ENCODE peak calls at places on chromosomes 7 and 10, in four cellular contexts. I, O, H and V are unnamed samples.

GRCh38 chr7:112124367-112124766 is 81.8 kb downstream of the DOCK4 start:
- DNase-seq in I (peak), O (no peak), H (no peak), V (no peak)

GRCh38 chr7:15684834-15685233 is 1.6 kb downstream of the MEOX2 start:
- DNase-seq in I (no peak), O (no peak), H (no peak), V (no peak)

GRCh38 chr10:59958882-59959281 is 52.5 kb upstream of the CCDC6 start:
- DNase-seq in I (no peak), O (no peak), H (no peak), V (no peak)

GRCh38 chr7:6423942-6424701 is 23.6 kb downstream of the DAGLB start:
- DNase-seq in I (peak), O (no peak), H (peak), V (no peak)

GRCh38 chr10:23516530-23516929 is 77.7 kb downstream of the OTUD1 start:
- DNase-seq in I (peak), O (no peak), H (no peak), V (no peak)

GRCh38 chr7:22350466-22351328 is 6.3 kb downstream of the RAPGEF5 start:
- DNase-seq in I (no peak), O (peak), H (peak), V (no peak)

GRCh38 chr10:112002191-112002590 is 181.4 kb downstream of the GPAM start:
- DNase-seq in I (no peak), O (no peak), H (no peak), V (no peak)

GRCh38 chr7:79968249-79968648 is 166.4 kb upstream of the GNAI1 start:
- DNase-seq in I (no peak), O (no peak), H (no peak), V (no peak)

GRCh38 chr10:481636-482035 is 207.8 kb downstream of the DIP2C start:
- DNase-seq in I (no peak), O (no peak), H (no peak), V (no peak)

GRCh38 chr10:10942441-10942840 is 75.2 kb upstream of the CELF2 start:
- DNase-seq in I (no peak), O (no peak), H (no peak), V (no peak)

GRCh38 chr7:55569797-55570196 is 2.5 kb downstream of the VOPP1 start:
- DNase-seq in I (no peak), O (no peak), H (no peak), V (no peak)

GRCh38 chr7:87223666-87224065 is 4.1 kb upstream of the TMEM243 start:
- DNase-seq in I (no peak), O (no peak), H (no peak), V (no peak)

GRCh38 chr7:51882412-51882811 is 565.8 kb upstream of the COBL start:
- DNase-seq in I (no peak), O (no peak), H (no peak), V (no peak)

GRCh38 chr10:47111329-47111862 is 188.6 kb upstream of the GDF10 start:
- DNase-seq in I (no peak), O (no peak), H (no peak), V (no peak)

GRCh38 chr10:102644066-102644645 is at the start of gene TRIM8:
- DNase-seq in I (peak), O (no peak), H (peak), V (no peak)

GRCh38 chr10:51897560-51897959 is 198.2 kb upstream of the CSTF2T start:
- DNase-seq in I (no peak), O (no peak), H (no peak), V (no peak)

GRCh38 chr10:70958396-70958795 is 70.0 kb upstream of the PCBD1 start:
- DNase-seq in I (no peak), O (no peak), H (no peak), V (no peak)

GRCh38 chr10:114323023-114323422 is 81.3 kb downstream of the AFAP1L2 start:
- DNase-seq in I (no peak), O (no peak), H (no peak), V (no peak)

GRCh38 chr7:85103352-85103751 is 83.5 kb downstream of the SEMA3D start:
- DNase-seq in I (no peak), O (no peak), H (no peak), V (no peak)
- TF ChIP-seq SPI1 in I (no peak), O (no peak), H (no peak), V (no peak)

GRCh38 chr10:92490387-92490786 is 83.5 kb downstream of the IDE start:
- DNase-seq in I (no peak), O (no peak), H (no peak), V (no peak)
- TF ChIP-seq SPI1 in I (no peak), O (no peak), H (no peak), V (no peak)

GRCh38 chr7:21108182-21108581 is 319.7 kb upstream of the SP4 start:
- DNase-seq in I (no peak), O (no peak), H (no peak), V (no peak)
- TF ChIP-seq SPI1 in I (no peak), O (no peak), H (no peak), V (no peak)

GRCh38 chr7:131556055-131556911 is at the start of gene PODXL:
- DNase-seq in I (peak), O (no peak), H (peak), V (peak)

GRCh38 chr7:131554880-131555516 is 1.4 kb downstream of the PODXL start:
- DNase-seq in I (no peak), O (no peak), H (no peak), V (no peak)

GRCh38 chr7:131556912-131557457 is 557 bp upstream of the PODXL start:
- DNase-seq in I (no peak), O (no peak), H (no peak), V (no peak)

GRCh38 chr7:131553906-131554305 is 2.5 kb downstream of the PODXL start:
- DNase-seq in I (no peak), O (no peak), H (no peak), V (no peak)

DNA sequence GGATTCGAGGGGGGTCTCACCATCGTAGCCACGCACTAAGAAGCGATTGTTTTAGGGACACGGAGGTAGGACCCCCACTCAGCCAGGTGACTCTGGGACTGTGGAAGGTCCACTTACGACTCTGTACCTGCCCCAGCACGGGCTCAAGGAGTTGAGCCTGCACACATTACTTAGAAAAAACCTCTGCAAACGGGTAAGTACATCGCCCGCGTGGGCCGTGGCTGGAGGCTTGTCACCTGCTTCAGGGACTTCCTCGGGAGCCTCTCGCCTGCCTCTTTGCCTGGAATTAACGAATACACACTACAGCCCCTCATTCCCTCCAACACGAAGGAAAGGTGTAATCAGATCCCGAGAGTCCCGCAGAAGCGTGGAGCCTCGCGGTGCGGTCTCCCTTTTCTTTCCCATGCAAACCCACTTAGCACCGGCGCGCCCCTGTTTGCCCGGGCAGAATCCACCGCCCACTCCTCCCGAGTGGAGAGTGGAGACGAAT is 818 bp downstream of the PODXL start:
- DNase-seq in I (no peak), O (no peak), H (no peak), V (no peak)
- TF ChIP-seq SPI1 in I (no peak), O (no peak), H (no peak), V (no peak)

DNA sequence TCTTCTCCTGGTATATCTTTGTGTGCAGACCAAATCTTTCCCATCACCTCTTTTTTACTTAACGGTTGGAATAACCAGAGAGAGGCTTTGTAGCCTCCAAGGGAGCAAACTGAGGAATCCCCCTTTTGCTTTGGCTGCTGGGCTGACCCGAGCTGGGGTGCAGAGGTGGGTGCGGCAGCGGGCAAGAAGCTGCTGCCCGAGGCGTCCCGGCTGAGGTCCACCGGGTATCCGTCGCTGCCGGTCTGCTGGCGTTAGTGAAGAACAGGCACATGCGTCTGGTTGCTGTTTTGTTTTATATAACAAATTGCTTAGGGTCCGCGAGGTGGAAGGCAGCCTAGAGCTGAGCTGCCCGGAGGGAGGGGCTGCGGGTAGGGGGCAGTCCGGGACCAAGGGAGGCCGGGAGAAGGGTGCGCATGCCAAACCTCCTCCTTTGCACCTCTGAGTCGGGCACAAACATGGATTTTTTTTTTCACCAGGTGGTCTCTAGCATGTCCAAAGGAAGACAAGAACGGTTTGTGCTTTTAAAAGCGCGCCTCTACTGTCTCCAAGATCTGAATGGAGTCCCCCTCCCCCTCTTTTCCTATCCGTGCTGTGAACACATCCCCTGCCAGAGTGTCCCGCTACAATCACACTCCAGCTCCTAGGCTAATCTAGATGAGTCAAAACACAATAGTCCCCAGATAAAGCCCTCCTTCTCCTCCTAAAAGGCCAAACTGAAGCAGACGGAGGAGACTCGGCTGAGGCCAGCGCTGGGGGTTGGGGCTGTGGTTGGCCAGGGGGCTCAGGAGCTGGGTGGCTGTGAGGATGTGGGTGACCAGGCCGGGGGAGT is 6.8 kb upstream of the GATA3 start:
- DNase-seq in I (no peak), O (no peak), H (no peak), V (no peak)
- TF ChIP-seq SPI1 in I (no peak), O (no peak), H (no peak), V (no peak)

GRCh38 chr10:124204726-124205125 is 111.3 kb upstream of the CHST15 start:
- DNase-seq in I (no peak), O (no peak), H (no peak), V (no peak)
- TF ChIP-seq SPI1 in I (no peak), O (no peak), H (no peak), V (no peak)

GRCh38 chr7:128165927-128166420 is 75.1 kb upstream of the LEP start:
- DNase-seq in I (no peak), O (no peak), H (no peak), V (no peak)

GRCh38 chr7:128166603-128167315 is 74.3 kb upstream of the LEP start:
- DNase-seq in I (no peak), O (no peak), H (no peak), V (no peak)

GRCh38 chr7:128168667-128169210 is 72.3 kb upstream of the LEP start:
- DNase-seq in I (no peak), O (no peak), H (peak), V (no peak)

GRCh38 chr7:128167791-128168666 is 73.0 kb upstream of the LEP start:
- DNase-seq in I (no peak), O (no peak), H (no peak), V (no peak)

DNA sequence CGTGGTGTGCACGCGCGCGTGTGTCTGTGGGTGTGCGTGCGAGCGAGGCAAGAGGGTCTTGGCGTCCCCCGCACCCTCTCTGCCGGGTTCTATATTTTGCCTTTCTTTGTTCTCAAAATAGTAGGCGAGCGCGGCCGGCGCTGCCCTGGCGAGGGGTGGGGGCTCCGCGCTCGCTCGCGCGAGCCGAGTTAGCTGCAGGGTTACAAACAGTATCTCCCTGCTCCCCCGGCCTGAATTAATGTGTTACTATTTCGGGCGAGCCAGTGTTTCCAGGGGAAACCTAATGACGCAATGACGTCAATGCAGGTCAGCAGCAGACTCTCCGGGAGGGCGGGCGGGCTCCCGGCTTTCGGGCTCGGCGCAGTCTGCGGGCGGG is 73.8 kb upstream of the LEP start:
- DNase-seq in I (peak), O (no peak), H (peak), V (peak)
- TF ChIP-seq SPI1 in I (no peak), O (no peak), H (no peak), V (no peak)

DNA sequence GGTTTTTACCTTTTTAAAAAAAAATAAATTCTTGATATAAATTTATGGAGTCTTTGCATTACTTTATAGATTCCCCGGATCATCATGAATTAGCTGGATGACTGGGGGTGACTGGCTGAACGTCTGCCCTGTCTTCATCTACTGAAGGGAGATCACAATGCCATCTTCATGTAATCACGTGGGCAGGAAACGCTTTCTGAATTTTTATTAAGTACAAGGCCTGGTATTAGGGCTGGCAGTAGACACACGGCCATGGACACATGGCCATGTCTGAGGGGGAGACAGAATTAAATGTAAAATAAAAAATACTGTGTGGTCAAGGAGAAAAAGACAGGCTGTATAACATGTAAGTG is 111.2 kb downstream of the VIPR2 start:
- DNase-seq in I (no peak), O (no peak), H (no peak), V (no peak)
- TF ChIP-seq SPI1 in I (no peak), O (no peak), H (no peak), V (no peak)

GRCh38 chr7:100483728-100484635 is at the start of gene NYAP1:
- DNase-seq in I (no peak), O (no peak), H (peak), V (no peak)
- TF ChIP-seq SPI1 in I (no peak), O (no peak), H (no peak), V (no peak)

GRCh38 chr10:58438986-58439385 is 53.8 kb downstream of the TFAM start:
- DNase-seq in I (no peak), O (no peak), H (no peak), V (no peak)

GRCh38 chr10:58439632-58440364 is 54.6 kb downstream of the TFAM start:
- DNase-seq in I (no peak), O (no peak), H (no peak), V (no peak)

GRCh38 chr10:58436071-58436470 is 50.9 kb downstream of the TFAM start:
- DNase-seq in I (peak), O (no peak), H (no peak), V (no peak)

GRCh38 chr10:58440484-58440883 is 55.3 kb downstream of the TFAM start:
- DNase-seq in I (no peak), O (no peak), H (no peak), V (no peak)

DNA sequence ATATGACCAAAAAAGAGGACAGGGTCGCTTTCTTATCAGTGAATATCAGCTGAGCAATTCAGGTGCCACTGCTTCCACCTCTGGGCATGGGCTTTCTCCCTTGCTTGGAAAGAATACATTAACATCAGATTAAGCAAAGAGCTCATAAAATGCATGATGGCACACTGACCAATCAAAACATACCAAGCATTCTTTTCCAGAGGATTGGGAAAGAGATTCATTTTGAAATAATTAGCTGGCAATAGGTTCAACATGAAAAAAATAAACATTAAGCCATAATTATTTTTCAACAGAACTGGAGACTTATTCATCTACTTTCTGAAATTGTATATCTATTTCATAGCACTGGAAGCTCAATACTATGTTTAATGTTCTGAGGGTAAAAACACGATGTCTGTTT is 53.1 kb downstream of the TFAM start:
- DNase-seq in I (no peak), O (no peak), H (no peak), V (no peak)
- TF ChIP-seq SPI1 in I (no peak), O (no peak), H (no peak), V (no peak)